ENCODE peak calls at places on chromosomes 6 and 20, in six cellular contexts. X, D, A, K, Y and C are unnamed samples.

GRCh38 chr6:21922086-21922485 is 328.5 kb downstream of the SOX4 start:
- DNase-seq in Y (no peak), A (no peak), K (no peak), X (no peak), D (no peak), C (no peak)

GRCh38 chr6:125854355-125854754 is 63.6 kb downstream of the NCOA7 start:
- DNase-seq in Y (no peak), A (no peak), D (no peak), K (no peak), X (no peak), C (no peak)

GRCh38 chr6:52243282-52243893 is 912 bp downstream of the IL17F start:
- DNase-seq in D (no peak), K (no peak), A (no peak), Y (no peak), X (no peak), C (peak)

GRCh38 chr6:110534731-110535164 is 58.3 kb upstream of the SLC22A16 start:
- DNase-seq in D (no peak), X (no peak), A (no peak), Y (no peak), K (no peak), C (no peak)

GRCh38 chr20:49646528-49646927 is 67.2 kb downstream of the B4GALT5 start:
- DNase-seq in X (no peak), K (no peak), A (no peak), D (no peak), Y (no peak), C (no peak)

GRCh38 chr6:108578595-108579038 is 17.9 kb downstream of the FOXO3 start:
- DNase-seq in A (no peak), X (no peak), Y (no peak), K (peak), D (no peak), C (no peak)

GRCh38 chr20:62666736-62667529 is 24.6 kb downstream of the SLCO4A1 start:
- DNase-seq in Y (no peak), A (peak), D (no peak), K (no peak), X (no peak), C (peak)

GRCh38 chr20:11502051-11502450 is 415.6 kb upstream of the BTBD3 start:
- DNase-seq in Y (no peak), K (no peak), X (no peak), D (no peak), A (no peak), C (no peak)

GRCh38 chr20:25686081-25687077 is 10.3 kb downstream of the ZNF337 start:
- DNase-seq in D (no peak), A (no peak), K (no peak), Y (no peak), X (no peak), C (no peak)

GRCh38 chr6:151999194-151999593 is 191.7 kb downstream of the ESR1 start:
- DNase-seq in D (no peak), A (no peak), X (no peak), K (no peak), Y (no peak), C (peak)

GRCh38 chr6:143195349-143195845 is 134.7 kb downstream of the AIG1 start:
- DNase-seq in D (no peak), Y (no peak), A (no peak), X (no peak), K (peak), C (peak)

GRCh38 chr6:170062209-170062903 is 228.5 kb downstream of the DLL1 start:
- DNase-seq in Y (no peak), D (no peak), X (no peak), K (no peak), A (no peak), C (no peak)

GRCh38 chr20:40414843-40415615 is 274.0 kb downstream of the MAFB start:
- DNase-seq in Y (no peak), K (no peak), A (no peak), X (no peak), D (no peak), C (no peak)

GRCh38 chr6:165556116-165556843 is 106.8 kb downstream of the PDE10A start:
- DNase-seq in K (no peak), A (peak), X (no peak), Y (no peak), D (no peak), C (peak)

GRCh38 chr6:48186746-48187145 is 75.7 kb upstream of the PTCHD4 start:
- DNase-seq in X (no peak), D (no peak), Y (no peak), K (no peak), A (no peak), C (no peak)

GRCh38 chr6:42928748-42929087 is 562 bp upstream of the CNPY3 start:
- DNase-seq in A (no peak), X (no peak), Y (no peak), K (no peak), D (no peak), C (no peak)

GRCh38 chr6:43828711-43829110 is 58.7 kb downstream of the VEGFA start:
- DNase-seq in X (no peak), K (peak), Y (no peak), D (peak), A (no peak), C (no peak)

GRCh38 chr6:53484409-53485280 is 60.3 kb downstream of the GCLC start:
- DNase-seq in X (no peak), Y (no peak), A (peak), D (peak), K (peak), C (peak)

GRCh38 chr6:143676437-143677045 is 1.2 kb upstream of the PHACTR2 start:
- DNase-seq in A (no peak), X (no peak), K (no peak), Y (no peak), D (no peak), C (no peak)

GRCh38 chr6:132246632-132247270 is 154.5 kb downstream of the MOXD1 start:
- DNase-seq in Y (no peak), A (no peak), X (no peak), K (no peak), D (no peak), C (no peak)

GRCh38 chr6:156839591-156840001 is 62.4 kb downstream of the ARID1B start:
- DNase-seq in A (no peak), K (peak), D (no peak), X (no peak), Y (no peak), C (peak)
- TF ChIP-seq POLR2A in A (no peak), K (no peak), D (no peak), X (peak), Y (no peak), C (no peak)

GRCh38 chr6:55497694-55498093 is 81.3 kb downstream of the HMGCLL1 start:
- DNase-seq in X (no peak), K (no peak), D (no peak), Y (no peak), A (no peak), C (no peak)

GRCh38 chr6:55496201-55496600 is 82.8 kb downstream of the HMGCLL1 start:
- DNase-seq in K (no peak), Y (no peak), X (no peak), A (no peak), D (no peak), C (no peak)

GRCh38 chr6:55490871-55491270 is 88.1 kb downstream of the HMGCLL1 start:
- DNase-seq in D (no peak), Y (no peak), X (no peak), K (no peak), A (no peak), C (no peak)

GRCh38 chr6:55495277-55495676 is 83.7 kb downstream of the HMGCLL1 start:
- DNase-seq in X (no peak), A (no peak), K (no peak), Y (no peak), D (no peak), C (no peak)

GRCh38 chr6:55492259-55492658 is 86.7 kb downstream of the HMGCLL1 start:
- DNase-seq in Y (no peak), A (no peak), K (no peak), D (no peak), X (no peak), C (no peak)
- TF ChIP-seq EZH2 in Y (no peak), A (no peak), K (no peak), D (no peak), X (no peak), C (no peak)

GRCh38 chr20:20712004-20712473 is 405 bp downstream of the RALGAPA2 start:
- DNase-seq in A (peak), D (no peak), K (no peak), Y (no peak), X (no peak), C (peak)

GRCh38 chr20:20710847-20711315 is 1.6 kb downstream of the RALGAPA2 start:
- DNase-seq in Y (no peak), K (peak), X (no peak), D (no peak), A (peak), C (peak)

GRCh38 chr20:20711413-20711812 is 1.0 kb downstream of the RALGAPA2 start:
- DNase-seq in A (no peak), X (no peak), Y (no peak), D (no peak), K (no peak), C (peak)

GRCh38 chr20:20713244-20713765 is 861 bp upstream of the RALGAPA2 start:
- DNase-seq in D (no peak), K (peak), X (no peak), Y (no peak), A (peak), C (no peak)

DNA sequence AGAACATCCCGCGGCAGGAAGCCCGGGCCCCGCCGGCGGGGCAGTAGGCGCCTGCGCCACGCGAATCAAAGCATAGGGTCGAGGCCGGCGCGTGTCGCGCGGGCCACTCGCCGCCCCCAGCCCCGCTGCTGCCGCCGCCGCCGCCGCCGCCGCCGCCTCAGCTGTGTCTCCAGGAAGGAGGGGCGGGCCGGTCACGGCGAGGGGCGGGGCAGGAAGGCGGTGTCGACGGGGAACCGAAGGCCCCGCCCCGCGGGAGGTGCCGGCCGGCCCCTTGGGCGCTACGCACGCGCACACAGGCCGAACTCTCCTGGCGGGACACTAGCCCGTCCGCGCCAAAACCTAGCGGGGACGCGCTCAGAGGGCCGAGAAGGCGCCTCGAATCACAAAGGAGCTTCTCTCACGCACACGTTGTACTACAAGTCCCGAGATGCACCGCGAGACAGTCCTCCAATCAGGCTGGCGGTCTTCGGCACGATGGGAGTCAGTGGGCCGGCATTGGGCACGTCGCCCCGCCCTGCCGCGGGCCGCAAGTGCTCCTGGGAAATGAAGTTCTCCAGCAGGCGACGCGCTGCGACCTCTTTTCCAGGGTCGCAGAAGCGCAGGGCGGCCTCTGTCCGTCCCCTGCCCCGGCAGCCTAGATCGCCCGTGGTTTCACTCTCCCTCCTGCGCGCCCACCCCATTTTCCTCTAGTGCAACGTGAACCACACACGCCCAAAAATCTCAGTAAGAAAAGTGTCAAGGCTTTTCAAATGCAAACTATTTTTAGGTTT is at the start of gene RALGAPA2:
- DNase-seq in K (peak), X (peak), A (peak), Y (peak), D (peak), C (peak)
- TF ChIP-seq POLR2A in K (peak), X (peak), A (peak), Y (peak), D (no peak), C (peak)

GRCh38 chr6:168244961-168245551 is 74.5 kb downstream of the DACT2 start:
- DNase-seq in X (no peak), Y (no peak), D (no peak), A (peak), K (no peak), C (no peak)
- TF ChIP-seq EZH2 in X (no peak), Y (no peak), D (no peak), A (no peak), K (no peak), C (no peak)

GRCh38 chr20:50731930-50732690 is 730 bp downstream of the PARD6B start:
- DNase-seq in D (no peak), K (peak), A (peak), X (no peak), Y (no peak), C (no peak)

GRCh38 chr20:50731055-50731929 is at the start of gene PARD6B:
- DNase-seq in X (peak), A (peak), D (peak), K (peak), Y (peak), C (peak)

GRCh38 chr20:50728981-50729874 is 2.2 kb upstream of the PARD6B start:
- DNase-seq in D (peak), X (no peak), A (peak), Y (no peak), K (peak), C (no peak)

GRCh38 chr20:50729925-50730764 is 1.2 kb upstream of the PARD6B start:
- DNase-seq in K (peak), A (peak), Y (no peak), X (no peak), D (no peak), C (no peak)

DNA sequence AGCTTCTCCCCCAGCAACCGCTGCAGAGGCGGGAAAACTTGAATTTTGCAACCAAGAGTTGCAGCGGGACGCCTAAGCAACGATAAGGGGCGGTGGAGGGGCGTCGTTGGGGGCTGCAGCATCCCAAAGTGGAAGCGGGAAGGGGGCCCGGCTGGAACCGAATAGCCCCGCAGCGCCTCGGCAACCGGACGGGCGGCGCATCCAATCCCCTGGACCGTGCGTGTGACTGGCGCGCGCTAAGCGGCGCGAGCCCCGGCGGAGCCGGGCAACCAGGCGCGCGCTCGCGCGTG is 670 bp upstream of the PARD6B start:
- DNase-seq in D (no peak), A (no peak), X (no peak), Y (no peak), K (no peak), C (no peak)
- TF ChIP-seq POLR2A in D (no peak), A (no peak), X (no peak), Y (no peak), K (peak), C (no peak)

GRCh38 chr20:56627122-56628014 is 1.7 kb upstream of the TFAP2C start:
- DNase-seq in A (no peak), D (no peak), X (no peak), Y (no peak), K (no peak), C (no peak)
- TF ChIP-seq EZH2 in A (no peak), D (no peak), X (no peak), Y (peak), K (no peak), C (peak)

GRCh38 chr20:1660263-1660662 is 2.7 kb upstream of the SIRPG start:
- DNase-seq in Y (no peak), K (no peak), D (no peak), A (no peak), X (no peak), C (no peak)

GRCh38 chr20:1654994-1655393 is 2.6 kb downstream of the SIRPG start:
- DNase-seq in D (no peak), X (no peak), K (no peak), Y (no peak), A (no peak), C (peak)

GRCh38 chr20:1661542-1662299 is 4.1 kb upstream of the SIRPG start:
- DNase-seq in K (no peak), X (no peak), D (no peak), Y (no peak), A (no peak), C (no peak)

GRCh38 chr20:1656844-1657243 is 735 bp downstream of the SIRPG start:
- DNase-seq in Y (no peak), X (no peak), D (no peak), A (no peak), K (no peak), C (no peak)

DNA sequence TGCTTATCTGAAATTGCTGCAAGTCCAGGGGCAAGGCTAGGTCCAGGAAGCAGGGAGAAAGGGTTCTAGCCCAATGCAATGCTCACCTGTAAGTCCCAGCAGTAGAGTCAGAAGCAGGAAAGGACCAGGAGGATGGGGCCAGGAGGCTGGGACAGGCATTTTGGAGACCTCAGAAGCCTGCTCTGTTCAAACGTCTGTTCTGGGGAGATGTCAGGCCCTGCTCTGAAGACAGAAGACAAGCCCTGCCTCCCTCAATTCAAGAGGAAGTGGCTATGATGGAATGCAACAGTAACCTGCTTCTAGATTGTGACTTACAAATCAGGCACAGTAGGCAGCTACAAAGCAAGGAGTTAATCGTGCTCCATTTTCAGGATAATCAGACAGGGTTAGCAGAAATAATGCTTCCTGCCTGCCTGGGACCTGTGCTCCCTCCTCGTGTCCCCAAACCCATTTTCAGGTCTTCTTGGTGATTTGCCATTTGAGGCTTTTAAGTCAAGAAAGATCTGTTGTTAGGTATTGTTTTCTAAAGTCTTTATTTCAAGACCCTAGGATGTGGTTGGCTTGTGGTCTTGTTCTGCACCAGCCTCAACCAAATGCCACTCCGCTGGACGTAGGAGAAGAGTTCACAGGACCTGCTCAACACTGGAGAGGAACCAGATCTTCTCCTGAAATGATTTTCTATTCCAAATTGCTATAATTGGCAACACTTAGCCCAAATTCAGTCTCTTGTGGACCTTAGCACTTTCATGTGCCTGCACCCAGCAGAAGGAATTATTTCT is at the start of gene SIRPG:
- DNase-seq in X (no peak), Y (no peak), K (no peak), D (no peak), A (no peak), C (no peak)
- TF ChIP-seq POLR2A in X (no peak), Y (no peak), K (no peak), D (no peak), A (no peak), C (no peak)

GRCh38 chr6:41469156-41469950 is 76.8 kb upstream of the FOXP4 start:
- DNase-seq in A (no peak), Y (no peak), D (no peak), K (no peak), X (no peak), C (no peak)

GRCh38 chr6:41467627-41468404 is 78.4 kb upstream of the FOXP4 start:
- DNase-seq in Y (no peak), K (no peak), X (no peak), A (no peak), D (no peak), C (no peak)

GRCh38 chr6:41471064-41471895 is 74.9 kb upstream of the FOXP4 start:
- DNase-seq in A (no peak), D (no peak), X (no peak), Y (no peak), K (no peak), C (no peak)

GRCh38 chr6:41469951-41470340 is 76.2 kb upstream of the FOXP4 start:
- DNase-seq in Y (no peak), X (no peak), A (no peak), D (no peak), K (no peak), C (no peak)

GRCh38 chr6:41470341-41471063 is 75.7 kb upstream of the FOXP4 start:
- DNase-seq in X (no peak), A (no peak), Y (no peak), K (no peak), D (no peak), C (no peak)
- TF ChIP-seq EZH2 in X (no peak), A (no peak), Y (peak), K (no peak), D (no peak), C (peak)